ENCODE peak calls at places on chromosomes 16 and 17, in seven cellular contexts. K is CD8-positive, alpha-beta T cell; Z is lower leg skin; N is skeletal muscle cell; C is non-pigmented ciliary epithelial cell; L is cardiac muscle cell; R is GM13976. M is an unnamed sample.

GRCh38 chr16:2835638-2836493 is 5.8 kb downstream of the ZG16B start:
- DNase-seq in K (no peak), Z (no peak), N (peak), C (peak), L (peak), R (no peak), M (peak)

GRCh38 chr16:48076455-48077012 is 79.3 kb downstream of the ABCC12 start:
- DNase-seq in K (no peak), Z (no peak), N (peak), C (no peak), L (no peak), R (no peak), M (peak)

GRCh38 chr17:82960419-82961271 is 118.8 kb upstream of the METRNL start:
- DNase-seq in K (no peak), Z (peak), N (no peak), C (no peak), L (no peak), R (no peak), M (no peak)

GRCh38 chr17:19709841-19710240 is 6.5 kb downstream of the SLC47A2 start:
- DNase-seq in K (no peak), Z (peak), N (no peak), C (no peak), L (no peak), R (peak), M (no peak)

GRCh38 chr17:62998665-62999393 is 32.8 kb downstream of the TANC2 start:
- DNase-seq in K (no peak), Z (no peak), N (no peak), C (no peak), L (no peak), R (no peak), M (no peak)

GRCh38 chr17:77160032-77160876 is 19.5 kb downstream of the SEC14L1 start:
- DNase-seq in K (no peak), Z (no peak), N (no peak), C (no peak), L (no peak), R (no peak), M (no peak)

GRCh38 chr16:19844945-19845641 is 39.6 kb downstream of the GPRC5B start:
- DNase-seq in K (no peak), Z (peak), N (peak), C (peak), L (no peak), R (no peak), M (peak)

GRCh38 chr17:76988796-76989195 is 120.6 kb downstream of the MGAT5B start:
- DNase-seq in K (no peak), Z (no peak), N (no peak), C (no peak), L (no peak), R (no peak), M (no peak)

GRCh38 chr16:64580558-64580957 is 541.3 kb downstream of the CDH11 start:
- DNase-seq in K (no peak), Z (no peak), N (no peak), C (no peak), L (no peak), R (no peak), M (no peak)

GRCh38 chr16:69329369-69330285 is 761 bp downstream of the PDF start:
- DNase-seq in K (peak), Z (peak), N (no peak), C (no peak), L (no peak), R (peak), M (peak)

GRCh38 chr17:39739020-39739884 is 1.5 kb downstream of the GRB7 start:
- DNase-seq in K (no peak), Z (peak), N (no peak), C (no peak), L (peak), R (no peak), M (peak)

GRCh38 chr16:12455287-12455798 is 348.3 kb downstream of the CPPED1 start:
- DNase-seq in K (no peak), Z (no peak), N (no peak), C (peak), L (peak), R (no peak), M (peak)

GRCh38 chr16:67529639-67530012 is 997 bp downstream of the RIPOR1 start:
- DNase-seq in K (no peak), Z (peak), N (no peak), C (no peak), L (no peak), R (no peak), M (peak)

GRCh38 chr17:1629647-1630310 is 1.1 kb upstream of the SLC43A2 start:
- DNase-seq in K (peak), Z (no peak), N (no peak), C (no peak), L (peak), R (peak), M (peak)

GRCh38 chr17:17732444-17732843 is 51.2 kb downstream of the RAI1 start:
- DNase-seq in K (no peak), Z (no peak), N (no peak), C (no peak), L (no peak), R (no peak), M (no peak)

GRCh38 chr16:4801962-4802658 is at the start of gene ROGDI:
- DNase-seq in K (peak), Z (peak), N (no peak), C (no peak), L (peak), R (peak), M (peak)

GRCh38 chr16:51938861-51939260 is 608.1 kb downstream of the TOX3 start:
- DNase-seq in K (no peak), Z (peak), N (no peak), C (no peak), L (no peak), R (no peak), M (no peak)

GRCh38 chr17:83199500-83200201 is 120.2 kb downstream of the METRNL start:
- DNase-seq in K (no peak), Z (peak), N (no peak), C (no peak), L (no peak), R (no peak), M (no peak)

GRCh38 chr17:42051645-42052044 is 1.2 kb upstream of the C17orf113 start:
- DNase-seq in K (no peak), Z (no peak), N (no peak), C (no peak), L (no peak), R (no peak), M (no peak)

GRCh38 chr16:22624038-22624656 is 113.5 kb downstream of the NPIPB5 start:
- DNase-seq in K (no peak), Z (no peak), N (no peak), C (no peak), L (no peak), R (no peak), M (no peak)

GRCh38 chr16:46947900-46948547 is 25.4 kb downstream of the DNAJA2 start:
- DNase-seq in K (no peak), Z (peak), N (peak), C (peak), L (peak), R (peak), M (peak)

GRCh38 chr16:72821551-72821950 is 226.4 kb downstream of the ZFHX3 start:
- DNase-seq in K (no peak), Z (no peak), N (no peak), C (no peak), L (no peak), R (no peak), M (no peak)

GRCh38 chr17:28846231-28846630 is 3.6 kb upstream of the FAM222B start:
- DNase-seq in K (no peak), Z (no peak), N (no peak), C (no peak), L (no peak), R (no peak), M (no peak)

GRCh38 chr17:54900457-54901229 is at the start of gene TOM1L1:
- DNase-seq in K (no peak), Z (peak), N (no peak), C (no peak), L (peak), R (peak), M (peak)

GRCh38 chr17:46158323-46159296 is 34.6 kb downstream of the KANSL1 start:
- DNase-seq in K (no peak), Z (no peak), N (no peak), C (no peak), L (no peak), R (no peak), M (no peak)

GRCh38 chr16:11032922-11033291 is 88.5 kb downstream of the CLEC16A start:
- DNase-seq in K (no peak), Z (peak), N (peak), C (peak), L (peak), R (no peak), M (peak)

GRCh38 chr16:76653390-76654026 is 376.3 kb downstream of the CNTNAP4 start:
- DNase-seq in K (no peak), Z (no peak), N (peak), C (peak), L (peak), R (peak), M (peak)

GRCh38 chr17:82875418-82875856 is 35.6 kb upstream of the ZNF750 start:
- DNase-seq in K (no peak), Z (no peak), N (no peak), C (no peak), L (no peak), R (no peak), M (no peak)

GRCh38 chr17:44293509-44294226 is 14.7 kb upstream of the RUNDC3A start:
- DNase-seq in K (no peak), Z (no peak), N (no peak), C (no peak), L (no peak), R (peak), M (no peak)

GRCh38 chr16:75004460-75004859 is 5.6 kb downstream of the ZNRF1 start:
- DNase-seq in K (no peak), Z (no peak), N (no peak), C (no peak), L (no peak), R (no peak), M (no peak)

GRCh38 chr17:19313746-19314651 is 48.5 kb downstream of the B9D1 start:
- DNase-seq in K (no peak), Z (no peak), N (no peak), C (no peak), L (no peak), R (no peak), M (no peak)

M was measured in astrocyte of the hippocampus.